ENCODE peak calls at places on chromosomes 1 and 21, in four cellular contexts. T, E, G and S are unnamed samples.

GRCh38 chr1:184425449-184426277 is 38.8 kb downstream of the C1orf21 start:
- DNase-seq in G (no peak), E (no peak), T (no peak), S (no peak)

GRCh38 chr1:157994704-157995540 is 1.5 kb downstream of the KIRREL1 start:
- DNase-seq in T (peak), E (peak), G (no peak), S (peak)

GRCh38 chr21:38140192-38140905 is 116.4 kb upstream of the KCNJ15 start:
- DNase-seq in E (peak), G (peak), T (no peak), S (no peak)

GRCh38 chr1:184597652-184598357 is 156.9 kb downstream of the EDEM3 start:
- DNase-seq in G (peak), E (peak), T (no peak), S (no peak)

GRCh38 chr1:209895709-209896108 is 42.3 kb upstream of the SYT14 start:
- DNase-seq in G (peak), T (peak), E (peak), S (no peak)

GRCh38 chr1:39195166-39196111 is 9.1 kb upstream of the MACF1 start:
- DNase-seq in T (peak), E (peak), G (peak), S (no peak)

GRCh38 chr1:248373761-248374160 is 1.8 kb upstream of the OR2T6 start:
- DNase-seq in T (no peak), G (no peak), E (no peak), S (no peak)

GRCh38 chr1:27887215-27888035 is 15.1 kb downstream of the THEMIS2 start:
- DNase-seq in T (no peak), G (no peak), E (no peak), S (no peak)

GRCh38 chr1:151134991-151135390 is 11.4 kb downstream of the SEMA6C start:
- DNase-seq in T (no peak), G (no peak), E (no peak), S (no peak)

GRCh38 chr1:205812271-205812877 is 624 bp downstream of the SLC41A1 start:
- DNase-seq in T (peak), G (peak), E (peak), S (peak)